ENCODE peak calls at places on chromosomes 12 and 14, in five cellular contexts. S, L, Q, D and O are unnamed samples.

GRCh38 chr12:9869307-9870161 is at the start of gene CLEC2B:
- DNase-seq in Q (no peak), S (no peak), L (no peak), D (peak; percentile 40), O (no peak)

GRCh38 chr12:115203661-115204060 is 519.7 kb upstream of the TBX3 start:
- DNase-seq in D (no peak), Q (no peak), S (no peak), L (no peak), O (no peak)

GRCh38 chr14:102255401-102256190 is 49.4 kb downstream of the MOK start:
- DNase-seq in S (no peak), D (no peak), L (peak; percentile 51), Q (no peak), O (no peak)

GRCh38 chr12:34600592-34601462 is 578.5 kb downstream of the ALG10 start:
- DNase-seq in D (no peak), S (no peak), Q (no peak), L (no peak), O (peak; percentile 0)

GRCh38 chr12:31600252-31600651 is 9.3 kb upstream of the DENND5B start:
- DNase-seq in S (no peak), L (no peak), Q (no peak), D (no peak), O (no peak)

GRCh38 chr14:48725001-48725734 is 861.0 kb downstream of the RPS29 start:
- DNase-seq in D (no peak), Q (no peak), S (no peak), L (no peak), O (no peak)

GRCh38 chr12:12441051-12441807 is 84.4 kb downstream of the BORCS5 start:
- DNase-seq in S (no peak), L (no peak), Q (no peak), D (no peak), O (no peak)

GRCh38 chr12:51591020-51591901 is at the start of gene SCN8A:
- DNase-seq in Q (no peak), L (peak; percentile 56), S (no peak), D (no peak), O (peak; percentile 94)

GRCh38 chr12:113853491-113853890 is 112.6 kb downstream of the RBM19 start:
- DNase-seq in D (no peak), L (no peak), S (no peak), Q (no peak), O (no peak)

GRCh38 chr12:31204995-31205582 is 120.9 kb downstream of the SINHCAF start:
- DNase-seq in D (peak; percentile 46), L (no peak), Q (no peak), S (no peak), O (no peak)

GRCh38 chr12:94900496-94900895 is 103.0 kb downstream of the NDUFA12 start:
- DNase-seq in S (no peak), Q (no peak), D (no peak), L (no peak), O (no peak)

GRCh38 chr12:47768323-47768811 is 4.7 kb upstream of the SLC48A1 start:
- DNase-seq in S (peak; percentile 86), D (no peak), Q (no peak), L (no peak), O (no peak)

GRCh38 chr12:49352351-49352750 is 5.7 kb downstream of the DNAJC22 start:
- DNase-seq in S (no peak), Q (no peak), D (no peak), L (no peak), O (no peak)

GRCh38 chr14:68512088-68512487 is 280.8 kb downstream of the ZFP36L1 start:
- DNase-seq in L (no peak), Q (no peak), D (no peak), S (no peak), O (peak; percentile 66)

GRCh38 chr12:68119724-68120211 is 39.8 kb downstream of the IFNG start:
- DNase-seq in Q (no peak), S (no peak), L (no peak), D (peak; percentile 73), O (no peak)

GRCh38 chr14:71117839-71118743 is 210.8 kb downstream of the PCNX1 start:
- DNase-seq in S (peak; percentile 18), Q (peak; percentile 36), D (no peak), L (peak; percentile 11), O (no peak)

GRCh38 chr12:75890141-75890540 is 141.4 kb downstream of the PHLDA1 start:
- DNase-seq in L (no peak), D (no peak), Q (no peak), S (no peak), O (no peak)

GRCh38 chr14:46472261-46472660 is 179.3 kb downstream of the RPL10L start:
- DNase-seq in L (no peak), S (no peak), Q (no peak), D (no peak), O (no peak)

GRCh38 chr14:28020112-28020511 is 746.5 kb upstream of the FOXG1 start:
- DNase-seq in D (no peak), Q (no peak), S (no peak), L (no peak), O (no peak)

GRCh38 chr12:6965026-6965661 is 5.3 kb downstream of the PHB2 start:
- DNase-seq in S (peak; percentile 72), D (no peak), Q (no peak), L (peak; percentile 79), O (peak; percentile 89)
- H3K4me1 ChIP-seq in S (peaks cover 57% of the 10 kb centered on the region), D (peaks cover 38% of the 10 kb centered on the region), Q (peaks cover 50% of the 10 kb centered on the region), L (peaks cover 57% of the 10 kb centered on the region), O (peaks cover 22% of the 10 kb centered on the region)

GRCh38 chr14:44768935-44769334 is 192.8 kb downstream of the KLHL28 start:
- DNase-seq in L (no peak), S (no peak), D (no peak), Q (no peak), O (no peak)
- TF ChIP-seq JUND in L (no peak), S (no peak), D (no peak), Q (no peak), O (no peak)

DNA sequence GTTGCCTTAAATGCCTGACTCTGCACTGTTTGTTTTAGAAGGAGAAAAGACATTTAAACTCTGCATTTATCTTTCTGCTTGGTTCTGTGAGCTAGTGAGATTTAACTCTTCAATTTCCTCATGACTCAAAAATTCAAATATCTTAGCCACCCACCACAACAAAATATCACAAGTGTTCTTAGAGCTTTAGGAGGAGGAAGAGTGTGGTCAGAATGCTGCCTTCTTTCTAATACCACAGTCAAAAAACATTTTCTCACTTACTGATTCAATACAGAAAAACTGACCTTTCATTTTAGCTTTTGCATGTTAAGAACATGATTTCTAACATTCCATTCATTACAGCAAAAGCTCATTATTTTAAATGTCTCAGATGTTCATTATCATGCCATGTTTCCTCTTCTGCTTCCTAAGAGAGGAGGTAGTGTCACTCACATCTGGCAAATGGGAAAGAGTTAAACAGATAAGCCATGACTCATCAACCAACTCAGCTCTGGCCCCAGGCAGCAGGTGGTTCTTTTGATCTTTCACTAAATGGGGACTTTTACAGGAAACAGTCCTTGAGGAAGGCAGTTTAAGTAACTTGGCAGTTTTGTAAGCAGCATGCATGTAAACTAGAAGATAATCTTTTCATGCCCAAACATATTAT is 56.4 kb upstream of the RNU6-8 start:
- DNase-seq in D (peak; percentile 66), L (peak; percentile 54), Q (no peak), S (peak; percentile 77), O (peak; percentile 58)
- TF ChIP-seq TAF1 in D (no peak), L (no peak), Q (no peak), S (no peak), O (no peak)

DNA sequence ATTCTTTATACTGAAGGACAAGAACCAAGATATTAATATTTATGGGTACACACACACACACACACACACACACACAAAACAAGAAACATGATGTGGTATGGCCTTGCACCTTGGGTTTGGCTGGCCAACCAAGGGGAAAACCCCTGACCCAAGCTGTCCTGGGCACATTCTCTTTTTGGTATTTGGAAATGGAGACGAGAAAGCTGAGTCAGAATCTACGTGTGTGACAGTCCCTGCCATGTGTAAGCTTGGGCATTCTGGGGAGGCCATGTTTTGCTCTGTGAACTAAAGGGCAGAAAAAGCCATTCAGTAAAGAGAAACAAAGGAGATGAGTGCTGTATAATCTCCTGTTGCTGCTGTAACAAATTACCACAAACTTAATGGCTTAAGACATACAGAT is 35.6 kb downstream of the PTGER2 start:
- DNase-seq in S (no peak), D (no peak), L (no peak), Q (no peak), O (no peak)
- H3K4me1 ChIP-seq in S (peaks cover 7% of the 10 kb centered on the region), D (no peaks in the 10 kb centered on the region), L (no peaks in the 10 kb centered on the region), Q (no peaks in the 10 kb centered on the region), O (peaks cover 11% of the 10 kb centered on the region)

GRCh38 chr14:63229330-63230059 is 25.3 kb downstream of the RHOJ start:
- DNase-seq in D (no peak), L (no peak), Q (no peak), S (no peak), O (no peak)

GRCh38 chr14:63231733-63232132 is 27.5 kb downstream of the RHOJ start:
- DNase-seq in Q (no peak), L (no peak), S (no peak), D (no peak), O (no peak)

GRCh38 chr14:63223596-63223995 is 19.4 kb downstream of the RHOJ start:
- DNase-seq in Q (no peak), S (no peak), D (no peak), L (no peak), O (no peak)

GRCh38 chr14:63224196-63224595 is 20.0 kb downstream of the RHOJ start:
- DNase-seq in D (no peak), S (no peak), Q (no peak), L (no peak), O (no peak)

GRCh38 chr14:63228221-63228620 is 24.0 kb downstream of the RHOJ start:
- DNase-seq in S (no peak), L (no peak), Q (no peak), D (no peak), O (no peak)
- TF ChIP-seq JUND in S (no peak), L (no peak), Q (no peak), D (no peak), O (no peak)

DNA sequence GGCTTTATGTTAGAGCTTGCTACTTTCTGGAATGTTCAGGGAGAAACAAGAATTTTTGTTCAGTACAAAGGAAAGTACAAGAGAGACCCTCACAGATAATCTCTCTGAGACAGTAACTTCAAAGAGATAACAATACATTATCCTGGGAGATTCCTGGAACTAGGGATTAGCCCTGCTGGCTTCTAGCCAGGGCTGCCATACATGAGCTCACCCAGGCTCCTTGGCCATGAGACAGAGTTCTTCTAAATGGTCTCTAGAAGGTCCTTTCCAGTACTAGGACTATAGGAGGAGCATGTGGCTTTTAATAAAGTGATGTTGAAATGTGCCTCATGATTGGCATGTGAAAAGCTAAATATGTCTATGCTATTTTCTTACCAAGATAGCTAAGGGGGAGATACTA is 342.5 kb downstream of the EMP1 start:
- DNase-seq in D (no peak), Q (no peak), L (no peak), S (no peak), O (no peak)
- TF ChIP-seq TAF1 in D (no peak), Q (no peak), L (no peak), S (no peak), O (no peak)

DNA sequence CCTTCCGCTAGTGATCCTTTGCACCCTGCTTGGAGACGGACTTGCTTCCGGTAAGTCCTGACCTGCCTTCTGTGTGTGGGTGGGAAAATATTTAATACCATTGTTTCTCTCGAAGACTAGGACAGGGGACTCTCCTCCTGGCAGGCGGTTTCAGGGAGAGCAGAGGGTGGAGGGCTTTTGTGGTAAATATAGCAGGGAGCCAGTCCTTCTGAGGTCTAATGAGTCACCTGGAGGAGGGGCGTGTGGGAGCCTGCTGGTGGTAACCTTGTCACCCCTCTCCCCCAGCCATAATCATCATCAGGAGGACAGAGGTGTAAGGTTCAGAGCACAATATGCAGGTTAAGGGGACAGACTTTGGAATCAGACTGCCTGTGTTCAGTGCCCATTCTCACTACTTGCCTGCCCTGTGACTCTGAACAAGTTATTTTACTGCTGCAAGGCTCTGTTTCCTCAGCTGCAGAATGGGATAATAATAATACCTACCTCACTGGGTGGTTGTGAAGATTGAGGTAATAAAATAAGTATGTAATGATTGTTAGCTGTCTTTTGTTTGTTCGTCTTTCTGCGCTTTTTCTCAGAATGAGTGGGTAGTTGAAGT is 47.4 kb downstream of the SUSD6 start:
- DNase-seq in L (peak; percentile 57), Q (no peak), D (no peak), S (peak; percentile 64), O (no peak)
- H3K4me1 ChIP-seq in L (peaks cover 46% of the 10 kb centered on the region), Q (peaks cover 17% of the 10 kb centered on the region), D (peaks cover 13% of the 10 kb centered on the region), S (peaks cover 82% of the 10 kb centered on the region), O (peaks cover 8% of the 10 kb centered on the region)